ENCODE peak calls at places on chromosomes 7 and 10, in six cellular contexts. One of them, this sample, is unnamed.

GRCh38 chr10:112875474-112876267 is 74.4 kb upstream of the TCF7L2 start:
- DNase-seq in tibial nerve: no peak
- DNase-seq in WTC11: no peak
- DNase-seq in IMR-90: peak
- DNase-seq in HFF-Myc: peak
- DNase-seq in stomach: peak
- DNase-seq in this sample: peak

GRCh38 chr7:88167223-88167622 is 52.6 kb downstream of the SRI start:
- DNase-seq in tibial nerve: no peak
- DNase-seq in WTC11: no peak
- DNase-seq in IMR-90: no peak
- DNase-seq in HFF-Myc: no peak
- DNase-seq in stomach: no peak
- DNase-seq in this sample: no peak

GRCh38 chr10:118383699-118384098 is 41.6 kb upstream of the FAM204A start:
- DNase-seq in tibial nerve: no peak
- DNase-seq in WTC11: no peak
- DNase-seq in IMR-90: no peak
- DNase-seq in HFF-Myc: no peak
- DNase-seq in stomach: no peak
- DNase-seq in this sample: no peak

GRCh38 chr10:127148066-127148932 is 48.1 kb downstream of the INSYN2A start:
- DNase-seq in tibial nerve: no peak
- DNase-seq in WTC11: no peak
- DNase-seq in IMR-90: peak
- DNase-seq in HFF-Myc: peak
- DNase-seq in stomach: no peak
- DNase-seq in this sample: peak

GRCh38 chr7:134870781-134871180 is 91.3 kb downstream of the CALD1 start:
- DNase-seq in tibial nerve: no peak
- DNase-seq in WTC11: no peak
- DNase-seq in IMR-90: no peak
- DNase-seq in HFF-Myc: no peak
- DNase-seq in stomach: no peak
- DNase-seq in this sample: no peak

GRCh38 chr7:79822620-79823240 is 311.9 kb upstream of the GNAI1 start:
- DNase-seq in tibial nerve: no peak
- DNase-seq in WTC11: no peak
- DNase-seq in IMR-90: no peak
- DNase-seq in HFF-Myc: no peak
- DNase-seq in stomach: no peak
- DNase-seq in this sample: no peak

GRCh38 chr10:5943536-5943935 is 33.8 kb downstream of the IL15RA start:
- DNase-seq in tibial nerve: no peak
- DNase-seq in WTC11: peak
- DNase-seq in IMR-90: peak
- DNase-seq in HFF-Myc: no peak
- DNase-seq in stomach: no peak
- DNase-seq in this sample: peak

GRCh38 chr10:43069597-43069996 is 7.3 kb upstream of the RET start:
- DNase-seq in tibial nerve: no peak
- DNase-seq in WTC11: no peak
- DNase-seq in IMR-90: no peak
- DNase-seq in HFF-Myc: no peak
- DNase-seq in stomach: no peak
- DNase-seq in this sample: no peak

GRCh38 chr10:128892005-128892404 is 575.0 kb upstream of the MGMT start:
- DNase-seq in tibial nerve: no peak
- DNase-seq in WTC11: no peak
- DNase-seq in IMR-90: no peak
- DNase-seq in HFF-Myc: no peak
- DNase-seq in stomach: no peak
- DNase-seq in this sample: no peak

GRCh38 chr7:35465791-35466336 is 212.0 kb upstream of the TBX20 start:
- DNase-seq in tibial nerve: no peak
- DNase-seq in WTC11: no peak
- DNase-seq in IMR-90: no peak
- DNase-seq in HFF-Myc: no peak
- DNase-seq in stomach: peak
- DNase-seq in this sample: no peak

GRCh38 chr10:48504141-48504885 is 100.6 kb downstream of the ARHGAP22 start:
- DNase-seq in tibial nerve: no peak
- DNase-seq in WTC11: no peak
- DNase-seq in IMR-90: no peak
- DNase-seq in HFF-Myc: no peak
- DNase-seq in stomach: peak
- DNase-seq in this sample: no peak

GRCh38 chr10:68202965-68203358 is 29.0 kb downstream of the ATOH7 start:
- DNase-seq in tibial nerve: no peak
- DNase-seq in WTC11: no peak
- DNase-seq in IMR-90: peak
- DNase-seq in HFF-Myc: no peak
- DNase-seq in stomach: no peak
- DNase-seq in this sample: peak

GRCh38 chr10:68211635-68212034 is 20.3 kb downstream of the ATOH7 start:
- DNase-seq in tibial nerve: no peak
- DNase-seq in WTC11: no peak
- DNase-seq in IMR-90: no peak
- DNase-seq in HFF-Myc: no peak
- DNase-seq in stomach: no peak
- DNase-seq in this sample: no peak

GRCh38 chr10:68212721-68213352 is 19.1 kb downstream of the ATOH7 start:
- DNase-seq in tibial nerve: no peak
- DNase-seq in WTC11: no peak
- DNase-seq in IMR-90: peak
- DNase-seq in HFF-Myc: peak
- DNase-seq in stomach: no peak
- DNase-seq in this sample: peak

DNA sequence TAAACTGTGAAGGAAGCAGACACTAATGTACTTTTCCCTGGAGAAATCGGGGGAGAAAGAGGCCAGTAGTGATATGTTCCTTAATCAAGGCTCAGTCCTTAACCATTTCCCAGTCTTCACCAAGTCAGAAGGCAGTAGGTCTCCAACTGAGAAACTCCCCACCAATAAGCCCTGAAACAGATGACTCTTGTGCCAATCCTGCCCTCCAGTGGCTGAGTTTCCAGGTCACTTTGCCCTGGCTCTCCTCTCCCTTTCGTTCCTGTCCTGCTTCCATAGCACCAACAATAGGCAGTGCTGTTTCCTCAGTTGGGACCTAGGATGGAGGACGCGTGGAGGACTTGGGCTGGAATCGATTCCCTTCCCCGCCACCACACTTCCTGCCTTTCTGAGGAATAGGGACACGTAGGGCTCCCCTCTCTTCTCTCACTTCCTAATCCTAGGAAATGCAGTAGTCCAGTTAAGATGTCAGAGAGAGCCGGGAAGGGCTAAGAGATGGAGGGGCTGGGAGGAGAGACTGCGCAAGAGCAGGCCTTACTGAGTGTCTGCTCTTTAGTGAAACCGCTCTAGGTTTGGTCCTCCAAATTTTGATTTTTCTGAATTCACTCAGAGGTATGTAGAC is 23.4 kb downstream of the ATOH7 start:
- DNase-seq in tibial nerve: no peak
- DNase-seq in WTC11: peak
- DNase-seq in IMR-90: peak
- DNase-seq in HFF-Myc: peak
- DNase-seq in stomach: peak
- DNase-seq in this sample: peak
- TF ChIP-seq CTCF in tibial nerve: peak
- TF ChIP-seq CTCF in WTC11: no peak
- TF ChIP-seq CTCF in IMR-90: peak
- TF ChIP-seq CTCF in HFF-Myc: peak
- TF ChIP-seq CTCF in stomach: peak
- TF ChIP-seq CTCF in this sample: peak

GRCh38 chr10:16521311-16522016 is at the start of gene C1QL3:
- DNase-seq in tibial nerve: no peak
- DNase-seq in WTC11: peak
- DNase-seq in IMR-90: peak
- DNase-seq in HFF-Myc: no peak
- DNase-seq in stomach: peak
- DNase-seq in this sample: peak

GRCh38 chr10:16519250-16519907 is 2.3 kb downstream of the C1QL3 start:
- DNase-seq in tibial nerve: no peak
- DNase-seq in WTC11: peak
- DNase-seq in IMR-90: no peak
- DNase-seq in HFF-Myc: no peak
- DNase-seq in stomach: no peak
- DNase-seq in this sample: no peak

GRCh38 chr10:16518822-16519221 is 2.9 kb downstream of the C1QL3 start:
- DNase-seq in tibial nerve: no peak
- DNase-seq in WTC11: no peak
- DNase-seq in IMR-90: no peak
- DNase-seq in HFF-Myc: no peak
- DNase-seq in stomach: no peak
- DNase-seq in this sample: peak

GRCh38 chr10:16519908-16520861 is 1.5 kb downstream of the C1QL3 start:
- DNase-seq in tibial nerve: no peak
- DNase-seq in WTC11: peak
- DNase-seq in IMR-90: no peak
- DNase-seq in HFF-Myc: no peak
- DNase-seq in stomach: no peak
- DNase-seq in this sample: no peak

GRCh38 chr10:16520900-16521299 is 779 bp downstream of the C1QL3 start:
- DNase-seq in tibial nerve: no peak
- DNase-seq in WTC11: peak
- DNase-seq in IMR-90: peak
- DNase-seq in HFF-Myc: no peak
- DNase-seq in stomach: peak
- DNase-seq in this sample: peak
- TF ChIP-seq CTCF in tibial nerve: no peak
- TF ChIP-seq CTCF in WTC11: no peak
- TF ChIP-seq CTCF in IMR-90: peak
- TF ChIP-seq CTCF in HFF-Myc: peak
- TF ChIP-seq CTCF in stomach: no peak
- TF ChIP-seq CTCF in this sample: peak

GRCh38 chr7:30029696-30030095 is 1.5 kb downstream of the PLEKHA8 start:
- DNase-seq in tibial nerve: no peak
- DNase-seq in WTC11: no peak
- DNase-seq in IMR-90: no peak
- DNase-seq in HFF-Myc: no peak
- DNase-seq in stomach: no peak
- DNase-seq in this sample: no peak
- TF ChIP-seq CTCF in tibial nerve: no peak
- TF ChIP-seq CTCF in WTC11: no peak
- TF ChIP-seq CTCF in IMR-90: no peak
- TF ChIP-seq CTCF in HFF-Myc: no peak
- TF ChIP-seq CTCF in stomach: no peak
- TF ChIP-seq CTCF in this sample: no peak

DNA sequence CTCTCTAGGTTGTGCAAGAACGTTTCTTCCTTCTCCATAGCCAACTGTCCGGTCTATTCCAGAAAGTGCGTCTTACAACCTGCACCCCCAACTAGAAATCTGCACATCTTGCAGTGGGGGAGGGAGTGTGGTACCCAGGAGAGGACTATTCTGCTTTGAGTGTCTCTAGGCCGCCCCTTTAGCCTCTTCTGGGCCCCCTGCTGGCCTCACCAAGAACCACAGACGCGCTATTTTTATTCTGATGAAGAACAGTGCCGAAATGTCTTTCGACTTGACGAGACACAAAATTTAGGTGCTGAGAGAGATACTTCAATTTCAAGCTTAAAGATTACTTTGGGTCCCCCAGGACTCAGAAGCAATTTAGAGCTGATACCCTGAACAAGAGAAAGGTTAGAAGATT is 1.0 kb downstream of the CNPY1 start:
- DNase-seq in tibial nerve: no peak
- DNase-seq in WTC11: no peak
- DNase-seq in IMR-90: no peak
- DNase-seq in HFF-Myc: no peak
- DNase-seq in stomach: no peak
- DNase-seq in this sample: no peak
- TF ChIP-seq CTCF in tibial nerve: no peak
- TF ChIP-seq CTCF in WTC11: peak
- TF ChIP-seq CTCF in IMR-90: peak
- TF ChIP-seq CTCF in HFF-Myc: peak
- TF ChIP-seq CTCF in stomach: no peak
- TF ChIP-seq CTCF in this sample: no peak

DNA sequence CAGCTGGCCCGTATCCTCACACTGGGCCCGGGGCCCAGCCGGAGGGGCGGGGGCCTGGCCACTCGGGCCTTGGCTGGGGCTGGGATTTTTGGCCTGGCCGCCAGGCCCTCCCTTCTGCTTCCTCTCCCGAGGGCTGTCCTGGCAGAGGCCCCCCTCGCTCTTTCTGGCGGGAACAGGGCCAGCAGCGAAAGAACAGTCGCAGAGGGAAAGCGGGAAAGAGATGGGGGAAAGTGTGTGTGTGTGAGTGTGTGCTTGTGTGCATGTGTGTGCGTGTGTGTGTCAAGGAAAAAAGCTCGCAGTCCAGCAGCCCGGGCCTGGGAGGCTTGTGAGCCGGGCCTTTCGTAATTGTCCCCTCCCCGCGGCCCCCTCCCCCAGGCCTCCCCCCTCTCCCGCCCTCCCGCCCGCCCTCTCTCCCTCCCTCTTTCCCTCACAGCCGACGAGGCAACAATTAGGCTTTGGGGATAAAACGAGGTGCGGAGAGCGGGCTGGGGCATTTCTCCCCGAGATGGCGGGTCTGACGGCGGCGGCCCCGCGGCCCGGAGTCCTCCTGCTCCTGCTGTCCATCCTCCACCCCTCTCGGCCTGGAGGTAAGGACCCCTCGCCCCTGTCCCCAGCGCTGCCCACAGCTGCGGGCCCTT is at the start of gene ELN:
- DNase-seq in tibial nerve: peak
- DNase-seq in WTC11: no peak
- DNase-seq in IMR-90: peak
- DNase-seq in HFF-Myc: no peak
- DNase-seq in stomach: peak
- DNase-seq in this sample: peak
- TF ChIP-seq CTCF in tibial nerve: no peak
- TF ChIP-seq CTCF in WTC11: no peak
- TF ChIP-seq CTCF in IMR-90: no peak
- TF ChIP-seq CTCF in HFF-Myc: no peak
- TF ChIP-seq CTCF in stomach: no peak
- TF ChIP-seq CTCF in this sample: no peak

GRCh38 chr7:125030756-125031387 is 101.2 kb upstream of the POT1 start:
- DNase-seq in tibial nerve: no peak
- DNase-seq in WTC11: no peak
- DNase-seq in IMR-90: no peak
- DNase-seq in HFF-Myc: no peak
- DNase-seq in stomach: no peak
- DNase-seq in this sample: no peak

GRCh38 chr7:125032943-125033342 is 103.3 kb upstream of the POT1 start:
- DNase-seq in tibial nerve: no peak
- DNase-seq in WTC11: no peak
- DNase-seq in IMR-90: no peak
- DNase-seq in HFF-Myc: no peak
- DNase-seq in stomach: no peak
- DNase-seq in this sample: no peak

DNA sequence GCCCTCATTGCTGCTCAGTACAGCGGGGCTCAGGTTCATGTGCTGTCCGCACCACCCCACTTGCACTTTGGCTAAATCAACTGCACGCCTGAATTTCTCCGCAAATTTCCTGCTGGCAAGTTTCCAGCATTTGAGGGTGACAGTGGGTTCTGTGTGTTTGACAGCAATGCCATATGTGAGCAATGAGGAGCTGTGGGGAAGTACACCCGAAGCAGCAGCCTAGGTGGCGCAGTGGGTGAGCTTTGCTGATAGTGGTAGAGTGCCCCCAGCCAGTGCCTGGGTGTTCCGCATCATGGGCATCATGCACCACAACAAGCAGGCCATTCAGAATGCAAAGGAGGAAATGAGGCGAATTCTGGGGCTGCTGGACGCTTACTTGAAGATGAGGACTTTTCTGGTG is 103.9 kb upstream of the POT1 start:
- DNase-seq in tibial nerve: no peak
- DNase-seq in WTC11: peak
- DNase-seq in IMR-90: no peak
- DNase-seq in HFF-Myc: no peak
- DNase-seq in stomach: no peak
- DNase-seq in this sample: no peak
- TF ChIP-seq CTCF in tibial nerve: no peak
- TF ChIP-seq CTCF in WTC11: no peak
- TF ChIP-seq CTCF in IMR-90: no peak
- TF ChIP-seq CTCF in HFF-Myc: no peak
- TF ChIP-seq CTCF in stomach: no peak
- TF ChIP-seq CTCF in this sample: no peak

This sample was measured in fibroblast of mammary gland.